ENCODE peak calls at places on chromosomes 11 and 22, in nine cellular contexts. N is EH; V is stimulated activated CD4-positive, alpha-beta T cell treated with anti-CD3 and anti-CD28 coated beads, Interleukin-1b, Interleukin-23, amount 100 ng/mL, for 1 hour; O is fibroblast of pulmonary artery; S is activated CD4-positive, alpha-beta T cell treated with anti-CD3 and anti-CD28 coated beads, Interleukin-2, amount 50 U/mL, for 24 hours; L is suprapubic skin; F is skeletal muscle cell; Y is iPS-NIHi11; G is right cardiac atrium. H is an unnamed sample.

GRCh38 chr11:16081756-16082531 is 274.4 kb downstream of the SOX6 start:
- DNase-seq in N (no peak), V (no peak), O (no peak), S (no peak), L (no peak), F (no peak), Y (no peak), G (no peak), H (no peak)

GRCh38 chr22:31977141-31977781 is 32.9 kb downstream of the YWHAH start:
- DNase-seq in N (peak; percentile 72), V (peak; percentile 83), O (peak; percentile 74), S (peak; percentile 79), L (no peak), F (no peak), Y (peak; percentile 87), G (peak; percentile 70), H (no peak)

GRCh38 chr11:19546325-19546724 is 166.3 kb upstream of the NAV2 start:
- DNase-seq in N (no peak), V (no peak), O (peak; percentile 19), S (no peak), L (no peak), F (no peak), Y (peak; percentile 35), G (no peak), H (no peak)

GRCh38 chr11:78535920-78536319 is 38.7 kb downstream of the NARS2 start:
- DNase-seq in N (no peak), V (no peak), O (peak; percentile 69), S (no peak), L (no peak), F (no peak), Y (no peak), G (no peak), H (no peak)

GRCh38 chr11:83744620-83745192 is 458.5 kb upstream of the CCDC90B start:
- DNase-seq in N (no peak), V (no peak), O (no peak), S (no peak), L (no peak), F (no peak), Y (no peak), G (no peak), H (no peak)

GRCh38 chr11:66365166-66365565 is 6.4 kb downstream of the SLC29A2 start:
- DNase-seq in N (no peak), V (no peak), O (no peak), S (no peak), L (no peak), F (no peak), Y (no peak), G (no peak), H (no peak)

GRCh38 chr11:64097468-64098317 is 62.0 kb downstream of the FLRT1 start:
- DNase-seq in N (no peak), V (no peak), O (no peak), S (no peak), L (no peak), F (no peak), Y (no peak), G (no peak), H (no peak)

GRCh38 chr22:27431896-27432295 is 369.7 kb downstream of the MN1 start:
- DNase-seq in N (no peak), V (no peak), O (no peak), S (no peak), L (no peak), F (no peak), Y (no peak), G (no peak), H (no peak)

GRCh38 chr22:20021196-20022181 is 579 bp downstream of the TANGO2 start:
- DNase-seq in N (peak; percentile 67), V (no peak), O (peak; percentile 46), S (no peak), L (no peak), F (no peak), Y (no peak), G (peak; percentile 76), H (no peak)

GRCh38 chr11:65719887-65720236 is 736 bp downstream of the RNASEH2C start:
- DNase-seq in N (peak; percentile 50), V (no peak), O (peak; percentile 48), S (no peak), L (no peak), F (peak; percentile 14), Y (no peak), G (peak; percentile 42), H (no peak)

GRCh38 chr22:49352361-49353169 is 475.1 kb downstream of the BRD1 start:
- DNase-seq in N (no peak), V (no peak), O (no peak), S (no peak), L (peak; percentile 56), F (no peak), Y (no peak), G (no peak), H (no peak)

GRCh38 chr11:19365743-19366410 is 125.1 kb upstream of the E2F8 start:
- DNase-seq in N (peak; percentile 25), V (no peak), O (peak; percentile 61), S (no peak), L (no peak), F (no peak), Y (no peak), G (no peak), H (no peak)

GRCh38 chr22:44659140-44659539 is 42.9 kb upstream of the PRR5 start:
- DNase-seq in N (peak; percentile 47), V (no peak), O (no peak), S (no peak), L (no peak), F (no peak), Y (no peak), G (peak; percentile 48), H (no peak)

GRCh38 chr11:67345949-67346819 is 7.2 kb downstream of the POLD4 start:
- DNase-seq in N (peak; percentile 62), V (no peak), O (peak; percentile 82), S (no peak), L (no peak), F (no peak), Y (no peak), G (no peak), H (no peak)

GRCh38 chr22:41256254-41256897 is 15.6 kb upstream of the CHADL start:
- DNase-seq in N (peak; percentile 70), V (no peak), O (peak; percentile 71), S (no peak), L (no peak), F (no peak), Y (no peak), G (no peak), H (no peak)

GRCh38 chr11:94638278-94638901 is 71.2 kb downstream of the PIWIL4 start:
- DNase-seq in N (peak; percentile 59), V (no peak), O (no peak), S (no peak), L (no peak), F (no peak), Y (no peak), G (no peak), H (no peak)

GRCh38 chr11:34327804-34328631 is 29.8 kb downstream of the ABTB2 start:
- DNase-seq in N (no peak), V (no peak), O (peak; percentile 30), S (no peak), L (no peak), F (no peak), Y (no peak), G (peak; percentile 72), H (peak; percentile 77)

GRCh38 chr11:70186420-70186819 is 16.7 kb upstream of the FADD start:
- DNase-seq in N (no peak), V (no peak), O (no peak), S (no peak), L (no peak), F (no peak), Y (no peak), G (no peak), H (no peak)

GRCh38 chr11:4697583-4697982 is at the start of gene OR51E2:
- DNase-seq in N (peak; percentile 23), V (no peak), O (peak; percentile 20), S (no peak), L (no peak), F (peak; percentile 36), Y (peak; percentile 8), G (no peak), H (no peak)

GRCh38 chr22:50471197-50471847 is 3.5 kb downstream of the SBF1 start:
- DNase-seq in N (no peak), V (no peak), O (no peak), S (no peak), L (no peak), F (no peak), Y (no peak), G (no peak), H (peak; percentile 35)

GRCh38 chr11:36162909-36163434 is 126.3 kb downstream of the COMMD9 start:
- DNase-seq in N (no peak), V (no peak), O (no peak), S (no peak), L (no peak), F (no peak), Y (no peak), G (no peak), H (no peak)

GRCh38 chr11:59102259-59102765 is 4.7 kb upstream of the FAM111B start:
- DNase-seq in N (peak; percentile 52), V (peak; percentile 10), O (peak; percentile 41), S (peak; percentile 56), L (peak; percentile 81), F (no peak), Y (peak; percentile 52), G (peak; percentile 42), H (no peak)

H was measured in cerebellar nuclear complex.